ENCODE peak calls at places on chromosomes 16 and 17, in seven cellular contexts. U, B, O, N, G, J and I are unnamed samples.

GRCh38 chr16:49350265-49351103 is 23.1 kb upstream of the C16orf78 start:
- DNase-seq in U (no peak), B (peak; percentile 44), O (peak; percentile 68), N (peak; percentile 65), G (peak; percentile 27), J (peak; percentile 15), I (no peak)

GRCh38 chr17:13306310-13306962 is 288.6 kb upstream of the ELAC2 start:
- DNase-seq in U (peak; percentile 46), B (peak; percentile 45), O (peak; percentile 71), N (no peak), G (peak; percentile 81), J (no peak), I (peak; percentile 41)

GRCh38 chr16:17149904-17150483 is 320.8 kb downstream of the XYLT1 start:
- DNase-seq in U (no peak), B (no peak), O (peak; percentile 34), N (no peak), G (no peak), J (no peak), I (no peak)

GRCh38 chr17:72518810-72519597 is 398.2 kb downstream of the SOX9 start:
- DNase-seq in U (no peak), B (no peak), O (peak; percentile 87), N (no peak), G (no peak), J (no peak), I (no peak)

GRCh38 chr17:57092171-57092570 is 7.1 kb downstream of the AKAP1 start:
- DNase-seq in U (peak; percentile 39), B (no peak), O (no peak), N (no peak), G (no peak), J (no peak), I (no peak)

GRCh38 chr16:85686912-85687591 is 1.7 kb downstream of the GINS2 start:
- DNase-seq in U (no peak), B (no peak), O (no peak), N (no peak), G (no peak), J (no peak), I (no peak)

GRCh38 chr16:26951950-26952349 is 114.8 kb upstream of the C16orf82 start:
- DNase-seq in U (no peak), B (no peak), O (peak; percentile 31), N (no peak), G (no peak), J (no peak), I (no peak)

GRCh38 chr16:19735074-19735867 is 17.2 kb downstream of the IQCK start:
- DNase-seq in U (no peak), B (peak; percentile 26), O (no peak), N (no peak), G (no peak), J (no peak), I (no peak)

GRCh38 chr16:9943121-9943520 is 239.1 kb downstream of the GRIN2A start:
- DNase-seq in U (no peak), B (no peak), O (no peak), N (no peak), G (no peak), J (no peak), I (no peak)

GRCh38 chr17:14737984-14738651 is 437.2 kb downstream of the HS3ST3B1 start:
- DNase-seq in U (peak; percentile 84), B (peak; percentile 96), O (peak; percentile 86), N (peak; percentile 73), G (no peak), J (no peak), I (peak; percentile 51)
- TF ChIP-seq CTCF in U (peak; percentile 27), B (peak; percentile 51), O (peak; percentile 19), N (no peak), G (no peak), J (no peak), I (no peak)

DNA sequence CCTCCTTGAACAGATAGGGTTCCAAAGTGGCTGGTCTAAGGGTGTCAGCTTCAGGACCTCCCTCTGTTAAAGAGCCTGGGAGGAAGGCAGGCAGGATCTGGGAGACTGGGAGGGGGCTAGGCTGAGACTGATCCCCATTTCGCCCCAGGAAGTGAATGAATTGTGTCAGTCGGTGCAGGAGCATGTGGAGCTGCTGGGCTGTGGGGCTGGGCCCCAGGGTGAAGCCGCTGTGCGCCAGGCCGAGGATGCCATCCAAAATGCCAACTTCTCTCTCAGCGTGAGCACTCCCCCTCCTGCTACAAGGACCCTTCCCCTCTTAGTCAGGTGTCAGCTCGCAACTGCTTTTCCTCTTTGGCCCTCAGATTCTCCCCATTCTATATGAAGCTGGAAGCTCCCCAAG is 6.1 kb downstream of the CARMIL2 start:
- DNase-seq in U (no peak), B (no peak), O (no peak), N (peak; percentile 28), G (no peak), J (no peak), I (no peak)
- H3K27me3 ChIP-seq in U (peaks cover 50% of the 10 kb centered on the region), B (peaks cover 26% of the 10 kb centered on the region), O (peaks cover 47% of the 10 kb centered on the region), N (no peaks in the 10 kb centered on the region), G (no peaks in the 10 kb centered on the region), J (no peaks in the 10 kb centered on the region), I (peaks cover 82% of the 10 kb centered on the region)

DNA sequence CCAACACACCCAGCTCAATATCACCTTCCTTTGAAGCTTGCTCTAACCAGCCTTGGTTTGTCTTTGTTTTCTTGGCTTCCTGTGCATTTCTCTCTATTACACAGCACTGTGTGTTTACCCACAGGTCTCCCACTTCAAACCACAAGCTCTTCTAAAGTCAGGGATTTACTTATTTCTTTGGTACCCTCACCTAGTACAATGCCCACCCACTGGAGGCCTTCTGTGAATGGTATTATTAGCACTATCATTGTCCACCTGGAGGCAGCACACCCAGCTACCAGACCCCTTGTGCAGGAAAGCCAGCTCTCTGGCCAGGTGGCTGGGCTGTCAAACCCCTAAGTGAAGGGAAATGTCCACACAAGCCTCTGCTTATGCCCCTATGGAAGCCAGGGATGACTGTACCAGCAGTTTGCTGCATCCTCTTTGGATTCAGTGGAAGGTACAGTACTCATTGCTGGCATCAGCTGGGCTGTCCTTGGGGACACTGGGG is 9.4 kb upstream of the TOP2A start:
- DNase-seq in U (no peak), B (no peak), O (no peak), N (no peak), G (no peak), J (no peak), I (no peak)
- TF ChIP-seq CTCF in U (no peak), B (no peak), O (no peak), N (no peak), G (no peak), J (no peak), I (no peak)

DNA sequence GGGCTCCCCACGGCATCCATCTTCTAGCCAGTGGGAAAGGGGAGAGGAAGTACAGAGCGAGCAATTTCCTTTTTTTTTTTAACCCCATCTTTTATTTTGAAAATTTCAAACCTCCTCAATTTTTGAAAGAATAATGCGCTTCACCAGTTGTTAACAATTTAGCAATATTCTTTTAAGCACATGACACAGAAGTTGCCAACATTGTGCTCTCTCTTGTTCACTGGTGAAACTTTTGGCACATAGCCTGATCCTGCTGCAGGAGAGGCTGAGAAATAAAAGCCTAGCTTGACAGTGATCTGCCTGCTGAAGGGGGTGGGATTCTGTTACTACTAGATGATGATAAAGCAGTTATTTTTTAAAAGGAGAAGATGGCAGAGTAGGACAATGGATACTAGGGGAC is 12.9 kb downstream of the NAA60 start:
- DNase-seq in U (no peak), B (peak; percentile 51), O (no peak), N (no peak), G (no peak), J (no peak), I (no peak)
- H3K27me3 ChIP-seq in U (no peaks in the 10 kb centered on the region), B (no peaks in the 10 kb centered on the region), O (no peaks in the 10 kb centered on the region), N (no peaks in the 10 kb centered on the region), G (no peaks in the 10 kb centered on the region), J (no peaks in the 10 kb centered on the region), I (no peaks in the 10 kb centered on the region)

GRCh38 chr17:39929657-39930407 is 2.3 kb downstream of the LRRC3C start:
- DNase-seq in U (no peak), B (no peak), O (no peak), N (no peak), G (no peak), J (no peak), I (no peak)

GRCh38 chr17:39926588-39927100 is 757 bp downstream of the ORMDL3 start:
- DNase-seq in U (no peak), B (peak; percentile 49), O (peak; percentile 66), N (peak; percentile 65), G (no peak), J (peak; percentile 47), I (no peak)

GRCh38 chr17:39927101-39927927 is at the start of the genes LRRC3C and ORMDL3:
- DNase-seq in U (peak; percentile 76), B (peak; percentile 94), O (peak; percentile 98), N (peak; percentile 94), G (peak; percentile 88), J (peak; percentile 86), I (peak; percentile 56)

GRCh38 chr17:39928868-39929651 is 1.5 kb downstream of the LRRC3C start:
- DNase-seq in U (peak; percentile 77), B (peak; percentile 47), O (no peak), N (no peak), G (peak; percentile 19), J (no peak), I (peak; percentile 78)

GRCh38 chr17:39927928-39928867 is 666 bp downstream of the LRRC3C start:
- DNase-seq in U (no peak), B (peak; percentile 50), O (peak; percentile 54), N (peak; percentile 56), G (no peak), J (no peak), I (no peak)
- TF ChIP-seq CTCF in U (no peak), B (no peak), O (no peak), N (no peak), G (no peak), J (no peak), I (no peak)

DNA sequence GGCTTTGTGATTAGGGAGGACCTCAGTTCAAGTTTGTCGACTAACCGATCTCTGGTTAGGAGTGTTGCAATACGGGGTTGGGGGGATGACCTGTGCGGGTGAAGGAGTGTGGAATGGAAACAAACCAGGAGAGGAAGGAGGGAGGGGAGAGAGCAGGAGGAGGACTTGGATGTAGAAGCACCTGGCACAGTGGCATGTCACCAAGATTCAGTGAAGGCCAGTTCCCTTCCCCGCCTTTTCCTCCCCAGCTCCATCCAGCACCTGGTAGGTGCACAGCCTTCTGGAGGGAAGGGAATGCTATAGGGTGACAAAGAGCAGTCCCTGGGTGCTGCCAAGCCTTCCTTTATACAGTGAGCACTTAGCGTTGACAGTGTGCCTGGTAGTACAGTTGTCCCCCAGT is 107.4 kb upstream of the CRHR1 start:
- DNase-seq in U (no peak), B (no peak), O (no peak), N (no peak), G (no peak), J (no peak), I (no peak)
- H3K27me3 ChIP-seq in U (peaks cover 2% of the 10 kb centered on the region), B (no peaks in the 10 kb centered on the region), O (no peaks in the 10 kb centered on the region), N (no peaks in the 10 kb centered on the region), G (no peaks in the 10 kb centered on the region), J (peaks cover 3% of the 10 kb centered on the region), I (peaks cover 5% of the 10 kb centered on the region)

DNA sequence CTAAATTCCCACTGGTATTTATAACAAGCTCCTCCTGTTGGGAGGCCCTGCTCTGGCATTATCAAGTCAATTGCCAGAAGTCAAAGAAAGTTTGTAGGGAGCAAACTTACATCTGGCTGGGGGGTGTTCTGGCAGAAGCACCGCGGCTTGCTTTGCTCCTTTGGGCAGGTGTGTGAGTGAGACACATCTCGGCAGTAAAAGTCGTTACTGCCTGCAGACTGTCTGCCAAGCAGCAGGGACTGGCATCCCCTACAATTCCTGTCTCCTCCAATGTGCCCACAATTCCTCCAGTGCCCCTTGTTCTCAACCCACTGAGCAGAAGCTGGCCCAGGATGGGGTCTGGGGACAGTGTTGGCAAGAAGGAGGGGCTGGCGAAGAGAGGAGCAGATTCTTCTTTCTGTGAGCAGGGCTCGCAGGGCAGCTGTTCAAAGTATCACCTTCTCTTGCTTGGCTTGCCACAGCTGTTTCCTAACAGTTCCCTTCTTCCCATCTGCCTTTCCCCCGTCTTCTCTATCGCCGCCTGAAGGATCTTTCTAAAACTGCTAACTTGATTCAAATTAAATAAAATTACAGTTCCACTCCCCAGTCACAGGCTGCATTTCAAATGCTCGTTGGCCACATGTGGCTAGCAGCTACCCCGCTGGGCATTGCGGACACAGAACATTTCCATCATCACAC is 30.2 kb downstream of the SPACA3 start:
- DNase-seq in U (no peak), B (no peak), O (no peak), N (no peak), G (no peak), J (no peak), I (no peak)
- TF ChIP-seq CTCF in U (peak; percentile 31), B (no peak), O (no peak), N (no peak), G (no peak), J (no peak), I (peak; percentile 14)